ENCODE peak calls at places on chromosomes 13 and 19, in four cellular contexts. Q is retinal pigment epithelial cell; B is stimulated activated CD4-positive, alpha-beta T cell treated with anti-CD3 and anti-CD28 coated beads, Interleukin-2, amount 100 ng/mL, for 48 hours; W is ELF-1. V is an unnamed sample.

GRCh38 chr13:45834411-45834994 is 17.1 kb downstream of the SIAH3 start:
- DNase-seq in Q (no peak), B (no peak), W (no peak), V (no peak)

GRCh38 chr13:36807616-36808015 is 11.4 kb upstream of the RFXAP start:
- DNase-seq in Q (peak; percentile 54), B (no peak), W (no peak), V (no peak)

GRCh38 chr13:94309997-94310842 is 169.3 kb downstream of the DCT start:
- DNase-seq in Q (peak; percentile 30), B (no peak), W (no peak), V (no peak)

GRCh38 chr13:111047326-111047725 is 67.8 kb upstream of the ARHGEF7 start:
- DNase-seq in Q (no peak), B (no peak), W (no peak), V (no peak)

GRCh38 chr19:13843104-13843921 is 33.6 kb upstream of the NANOS3 start:
- DNase-seq in Q (no peak), B (no peak), W (peak; percentile 67), V (peak; percentile 45)

GRCh38 chr13:29859971-29860370 is 9.6 kb upstream of the UBL3 start:
- DNase-seq in Q (no peak), B (no peak), W (no peak), V (no peak)

GRCh38 chr13:35597451-35597850 is 121.0 kb upstream of the MAB21L1 start:
- DNase-seq in Q (no peak), B (no peak), W (no peak), V (no peak)

GRCh38 chr19:17683078-17683477 is 5.1 kb downstream of the UNC13A start:
- DNase-seq in Q (no peak), B (no peak), W (no peak), V (no peak)

GRCh38 chr19:51078731-51079130 is 4.0 kb downstream of the KLK14 start:
- DNase-seq in Q (no peak), B (no peak), W (no peak), V (no peak)

GRCh38 chr19:8333771-8334457 is 9.1 kb downstream of the KANK3 start:
- DNase-seq in Q (no peak), B (no peak), W (peak; percentile 56), V (no peak)

GRCh38 chr13:73715910-73716257 is 418.3 kb downstream of the KLF12 start:
- DNase-seq in Q (peak; percentile 52), B (no peak), W (no peak), V (no peak)

GRCh38 chr19:58150328-58150921 is at the start of gene ZNF329:
- DNase-seq in Q (peak; percentile 33), B (peak; percentile 95), W (peak; percentile 89), V (peak; percentile 90)

GRCh38 chr19:30341646-30342201 is 30.5 kb upstream of the ZNF536 start:
- DNase-seq in Q (no peak), B (no peak), W (no peak), V (no peak)

GRCh38 chr19:48752511-48753365 is at the start of gene FUT1:
- DNase-seq in Q (no peak), B (no peak), W (peak; percentile 91), V (peak; percentile 70)

GRCh38 chr13:102852556-102852955 is 6.7 kb downstream of the ERCC5 start:
- DNase-seq in Q (no peak), B (no peak), W (no peak), V (no peak)

GRCh38 chr19:13164370-13165090 is 14.3 kb downstream of the IER2 start:
- DNase-seq in Q (peak; percentile 48), B (no peak), W (peak; percentile 98), V (peak; percentile 86)

GRCh38 chr13:88937381-88937780 is 1266.2 kb downstream of the SLITRK5 start:
- DNase-seq in Q (no peak), B (no peak), W (no peak), V (peak; percentile 74)

GRCh38 chr19:51737924-51738323 is 13.8 kb downstream of the FPR1 start:
- DNase-seq in Q (no peak), B (no peak), W (no peak), V (no peak)

GRCh38 chr13:29548722-29549446 is 46.6 kb downstream of the SLC7A1 start:
- DNase-seq in Q (peak; percentile 92), B (no peak), W (peak; percentile 14), V (no peak)